ENCODE peak calls at places on chromosome 5, in five cellular contexts. Y is HepG2, U is GM12878, T is K562, N is H1. L is an unnamed sample.

GRCh38 chr5:142542906-142543305 is 143.0 kb downstream of the FGF1 start:
- DNase-seq in Y (no peak), U (no peak), T (no peak), N (no peak), L (no peak)

GRCh38 chr5:44387391-44387790 is 1.8 kb downstream of the FGF10 start:
- DNase-seq in Y (no peak), U (no peak), T (no peak), N (no peak), L (peak)

GRCh38 chr5:141958773-141959172 is 771 bp upstream of the PCDH12 start:
- DNase-seq in Y (no peak), U (no peak), T (no peak), N (peak), L (no peak)

GRCh38 chr5:1514027-1514818 is 9.5 kb downstream of the LPCAT1 start:
- DNase-seq in Y (no peak), U (no peak), T (no peak), N (no peak), L (peak)

GRCh38 chr5:73242741-73243140 is 69.7 kb downstream of the TMEM174 start:
- DNase-seq in Y (no peak), U (no peak), T (no peak), N (no peak), L (no peak)

GRCh38 chr5:157778121-157778805 is 34.8 kb downstream of the LSM11 start:
- DNase-seq in Y (peak), U (no peak), T (no peak), N (no peak), L (no peak)

GRCh38 chr5:145587308-145588071 is 247.7 kb downstream of the PRELID2 start:
- DNase-seq in Y (peak), U (no peak), T (no peak), N (no peak), L (no peak)

GRCh38 chr5:75510417-75510835 is 1.0 kb downstream of the CERT1 start:
- DNase-seq in Y (peak), U (no peak), T (no peak), N (no peak), L (no peak)

GRCh38 chr5:154284433-154284832 is 93.9 kb downstream of the GALNT10 start:
- DNase-seq in Y (no peak), U (peak), T (no peak), N (no peak), L (no peak)

GRCh38 chr5:154288145-154288544 is 97.6 kb downstream of the GALNT10 start:
- DNase-seq in Y (peak), U (no peak), T (no peak), N (no peak), L (peak)

GRCh38 chr5:154286557-154286956 is 96.0 kb downstream of the GALNT10 start:
- DNase-seq in Y (peak), U (no peak), T (no peak), N (no peak), L (peak)

GRCh38 chr5:154285661-154286408 is 95.3 kb downstream of the GALNT10 start:
- DNase-seq in Y (peak), U (no peak), T (no peak), N (no peak), L (no peak)

DNA sequence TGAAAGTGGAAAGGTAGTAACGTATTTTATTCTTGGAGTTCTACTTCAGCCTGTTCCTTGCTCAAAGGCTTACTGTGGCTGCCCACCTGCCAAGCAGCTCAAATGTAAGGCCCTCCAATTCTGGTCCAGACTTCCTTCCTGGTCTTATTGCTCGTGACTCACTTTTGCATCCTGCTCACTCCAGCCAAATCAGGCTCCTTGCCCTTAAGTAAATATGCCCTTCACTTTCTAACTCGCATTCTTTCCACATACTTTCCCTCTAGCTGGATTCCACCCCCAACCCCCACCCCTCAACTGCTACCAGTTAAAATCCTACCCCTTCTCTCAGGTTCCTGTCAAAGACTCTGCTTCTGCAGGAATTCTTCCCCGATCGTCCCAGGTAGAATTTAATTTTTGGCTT is 96.6 kb downstream of the GALNT10 start:
- DNase-seq in Y (peak), U (no peak), T (no peak), N (no peak), L (peak)
- H3K4me2 ChIP-seq in Y (no peak), U (no peak), T (no peak), N (no peak), L (peak)

GRCh38 chr5:180155331-180155881 is 53.6 kb downstream of the RASGEF1C start:
- DNase-seq in Y (no peak), U (no peak), T (no peak), N (peak), L (no peak)
- TF ChIP-seq CREB1 in Y (no peak), U (no peak), T (no peak), N (no peak), L (no peak)

DNA sequence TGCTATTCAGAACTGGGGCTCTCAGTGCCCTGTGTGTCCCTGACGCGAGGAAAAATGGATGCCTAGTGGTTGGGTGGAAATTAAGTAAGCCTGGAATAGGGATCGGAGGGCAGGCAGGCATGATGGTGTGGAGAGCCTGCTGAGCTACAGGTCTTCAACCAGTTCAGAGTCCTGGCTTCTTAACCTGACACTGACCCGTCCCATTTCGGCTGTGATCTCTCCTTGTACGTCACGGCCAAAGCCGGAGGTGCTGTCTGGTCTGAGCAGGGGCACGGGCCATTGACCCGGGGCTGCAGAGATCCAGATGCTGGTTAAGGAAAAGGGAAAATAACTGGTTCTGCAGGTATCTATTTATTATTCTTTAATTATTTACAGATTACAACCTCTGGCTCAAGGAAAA is 27.9 kb downstream of the RHOBTB3 start:
- DNase-seq in Y (peak), U (no peak), T (no peak), N (no peak), L (no peak)
- H3K4me2 ChIP-seq in Y (peak), U (no peak), T (no peak), N (no peak), L (no peak)

DNA sequence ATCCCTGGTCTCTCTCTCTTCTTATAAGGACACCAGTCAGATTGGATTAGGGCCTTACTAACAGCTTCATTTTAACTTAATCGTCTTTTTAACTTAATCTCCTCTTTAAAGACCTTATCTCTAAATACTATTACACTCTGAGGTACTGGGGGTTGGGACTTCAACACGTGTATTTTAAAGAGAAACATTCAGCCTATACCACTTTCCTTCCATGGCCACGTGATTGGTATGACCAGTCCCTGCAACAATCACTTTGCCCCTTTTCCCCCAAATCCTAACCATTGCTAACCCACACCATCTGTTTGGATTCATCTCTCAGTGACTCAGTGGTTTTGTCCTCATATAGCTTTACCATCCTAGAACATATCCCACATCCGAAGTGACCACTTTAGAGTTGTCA is 3.8 kb upstream of the MAN2A1 start:
- DNase-seq in Y (no peak), U (no peak), T (no peak), N (no peak), L (no peak)
- TF ChIP-seq CREB1 in Y (no peak), U (no peak), T (no peak), N (no peak), L (no peak)

GRCh38 chr5:112933105-112933504 is 11.1 kb upstream of the REEP5 start:
- DNase-seq in Y (no peak), U (no peak), T (no peak), N (no peak), L (no peak)

GRCh38 chr5:112929336-112930081 is 7.5 kb upstream of the REEP5 start:
- DNase-seq in Y (no peak), U (peak), T (no peak), N (no peak), L (no peak)

GRCh38 chr5:112933651-112934365 is 11.8 kb upstream of the REEP5 start:
- DNase-seq in Y (no peak), U (no peak), T (no peak), N (no peak), L (no peak)

GRCh38 chr5:112931473-112931872 is 9.4 kb upstream of the REEP5 start:
- DNase-seq in Y (no peak), U (no peak), T (no peak), N (no peak), L (no peak)

GRCh38 chr5:112930082-112930344 is 8.0 kb upstream of the REEP5 start:
- DNase-seq in Y (no peak), U (peak), T (no peak), N (no peak), L (no peak)
- H3K4me2 ChIP-seq in Y (no peak), U (peak), T (no peak), N (no peak), L (no peak)

GRCh38 chr5:107368593-107368992 is 302.1 kb downstream of the EFNA5 start:
- DNase-seq in Y (no peak), U (no peak), T (no peak), N (no peak), L (no peak)

GRCh38 chr5:107367919-107368318 is 302.8 kb downstream of the EFNA5 start:
- DNase-seq in Y (no peak), U (no peak), T (no peak), N (no peak), L (peak)

GRCh38 chr5:107364443-107365096 is 306.2 kb downstream of the EFNA5 start:
- DNase-seq in Y (no peak), U (peak), T (no peak), N (no peak), L (no peak)

GRCh38 chr5:107367480-107367879 is 303.3 kb downstream of the EFNA5 start:
- DNase-seq in Y (no peak), U (no peak), T (no peak), N (no peak), L (no peak)

GRCh38 chr5:107365355-107366109 is 305.2 kb downstream of the EFNA5 start:
- DNase-seq in Y (no peak), U (peak), T (no peak), N (no peak), L (peak)
- TF ChIP-seq CREB1 in Y (no peak), U (no peak), T (no peak), N (no peak), L (no peak)

GRCh38 chr5:79962580-79963222 is 28.4 kb downstream of the MTX3 start:
- DNase-seq in Y (no peak), U (no peak), T (no peak), N (no peak), L (no peak)
- H3K4me2 ChIP-seq in Y (peak), U (no peak), T (no peak), N (no peak), L (no peak)

DNA sequence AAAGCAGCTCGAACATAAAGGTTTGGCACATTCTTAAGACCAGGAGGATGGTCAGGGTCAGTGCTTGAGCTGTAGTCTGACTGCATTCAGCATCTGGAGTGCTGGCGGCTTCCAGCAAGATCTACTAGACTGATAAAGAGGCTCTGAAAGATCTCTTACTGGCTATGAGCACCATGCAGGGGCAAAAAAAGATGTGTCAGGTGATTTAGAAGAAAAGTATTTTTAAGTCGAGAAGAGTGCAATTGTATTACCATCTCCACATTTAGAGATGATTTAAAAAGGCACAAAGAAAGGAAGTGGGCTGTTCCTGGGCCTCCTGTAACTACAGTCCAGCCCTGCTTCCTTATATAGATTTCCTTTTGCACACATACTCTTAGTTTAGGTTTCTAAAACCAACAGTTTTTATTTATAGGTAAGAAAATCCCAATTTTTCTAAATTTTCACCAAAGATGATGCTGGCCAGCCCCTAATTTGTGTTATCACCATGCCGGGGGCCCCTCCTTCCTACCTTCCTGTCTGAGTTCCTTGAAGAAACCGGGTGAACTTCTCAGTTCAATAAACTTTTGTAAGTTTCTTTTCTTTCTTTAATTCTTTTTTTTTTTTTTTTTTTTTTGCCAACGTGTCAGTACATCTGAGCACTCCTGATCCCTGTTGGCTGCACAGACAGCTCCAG is 65.9 kb upstream of the PLPP1 start:
- DNase-seq in Y (no peak), U (no peak), T (no peak), N (peak), L (no peak)
- TF ChIP-seq CREB1 in Y (no peak), U (no peak), T (no peak), N (no peak), L (no peak)

DNA sequence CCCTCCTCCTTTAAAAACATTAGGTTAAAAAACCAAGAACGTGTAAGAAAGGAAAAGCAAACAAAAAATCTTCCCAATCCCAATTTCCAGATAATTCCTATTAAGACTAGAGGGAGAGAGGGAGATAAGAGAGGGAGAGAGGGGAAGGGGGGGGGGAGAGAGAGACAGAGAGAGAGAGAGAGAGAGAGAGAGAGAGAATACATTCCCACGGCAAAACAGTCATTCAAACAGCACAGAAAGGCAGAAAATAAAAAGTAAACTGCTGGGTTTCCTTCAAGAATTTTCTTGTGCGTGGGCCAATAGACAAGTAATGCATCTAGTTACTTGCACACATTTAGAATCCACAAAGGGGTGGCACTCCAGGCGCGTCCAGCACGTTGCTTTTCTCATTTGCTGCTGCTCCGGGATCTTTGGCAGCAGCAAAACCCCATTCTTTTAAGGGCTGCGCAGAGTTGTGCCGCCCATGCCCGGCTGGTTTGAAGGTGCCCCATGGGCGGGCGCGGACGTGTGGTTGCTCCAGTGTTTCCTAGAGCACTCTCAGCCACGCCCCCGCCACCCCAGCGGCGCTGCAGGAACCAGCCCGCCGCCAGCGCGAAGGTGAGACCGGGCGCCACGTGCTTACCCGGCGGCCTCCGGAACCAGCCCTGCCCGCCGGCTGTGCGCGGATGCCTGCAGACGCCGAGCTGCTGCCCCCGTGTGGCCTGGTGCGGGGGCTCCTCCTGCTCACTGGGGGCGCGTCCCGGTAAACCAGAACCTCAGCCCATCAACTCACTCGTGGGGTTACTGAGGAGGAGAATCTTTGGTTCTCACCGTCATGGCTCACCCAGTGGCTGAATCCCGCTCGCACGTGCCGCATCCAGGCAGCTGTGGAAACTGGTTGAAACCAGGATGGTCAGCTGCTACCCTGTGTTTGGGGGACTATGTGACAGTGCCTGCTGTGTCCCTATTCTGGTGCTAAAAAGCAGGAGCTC is 44.6 kb downstream of the STC2 start:
- DNase-seq in Y (peak), U (no peak), T (peak), N (peak), L (peak)
- H3K4me2 ChIP-seq in Y (peak), U (peak), T (peak), N (peak), L (peak)

GRCh38 chr5:150038547-150038946 is 38.0 kb downstream of the HMGXB3 start:
- DNase-seq in Y (no peak), U (no peak), T (no peak), N (no peak), L (no peak)
- TF ChIP-seq CREB1 in Y (no peak), U (no peak), T (no peak), N (no peak), L (no peak)

L was measured in GM23338.